ENCODE peak calls at places on chromosomes 4 and X, in six cellular contexts. V, K, X, E, H and Q are unnamed samples.

GRCh38 chr4:169810325-169811323 is 52.9 kb upstream of the HPF1 start:
- DNase-seq in V (peak; percentile 61), K (peak; percentile 69), X (peak; percentile 93), E (peak; percentile 69), H (peak; percentile 84), Q (peak; percentile 8)

GRCh38 chr4:115687356-115687755 is 573.9 kb upstream of the NDST4 start:
- DNase-seq in V (no peak), K (no peak), X (no peak), E (no peak), H (no peak), Q (no peak)

GRCh38 chrX:40006025-40007017 is 91.4 kb downstream of the BCOR start:
- DNase-seq in V (no peak), K (no peak), X (peak; percentile 71), E (no peak), H (no peak), Q (no peak)

GRCh38 chr4:113587640-113588275 is 173.8 kb downstream of the CAMK2D start:
- DNase-seq in V (no peak), K (no peak), X (no peak), E (no peak), H (no peak), Q (no peak)

GRCh38 chr4:186719925-186720694 is 3.5 kb downstream of the FAT1 start:
- DNase-seq in V (no peak), K (no peak), X (peak; percentile 85), E (peak; percentile 41), H (no peak), Q (no peak)

GRCh38 chrX:45710081-45710801 is 509.6 kb upstream of the DIPK2B start:
- DNase-seq in V (peak; percentile 5), K (no peak), X (no peak), E (no peak), H (peak; percentile 99), Q (peak; percentile 69)

GRCh38 chr4:167854881-167855280 is 237.5 kb upstream of the ANXA10 start:
- DNase-seq in V (no peak), K (no peak), X (no peak), E (no peak), H (no peak), Q (no peak)

GRCh38 chrX:131778269-131779218 is 234.7 kb downstream of the OR13H1 start:
- DNase-seq in V (peak; percentile 46), K (no peak), X (no peak), E (no peak), H (no peak), Q (peak; percentile 82)

GRCh38 chr4:121108557-121108956 is 36.2 kb upstream of the NDNF start:
- DNase-seq in V (no peak), K (no peak), X (no peak), E (no peak), H (no peak), Q (no peak)

GRCh38 chrX:36983831-36984230 is 24.3 kb upstream of the FAM47C start:
- DNase-seq in V (no peak), K (no peak), X (no peak), E (no peak), H (no peak), Q (no peak)

GRCh38 chr4:119237201-119237600 is 24.7 kb downstream of the USP53 start:
- DNase-seq in V (no peak), K (no peak), X (no peak), E (no peak), H (no peak), Q (no peak)

GRCh38 chr4:120317713-120318112 is 251.1 kb upstream of the MAD2L1 start:
- DNase-seq in V (no peak), K (no peak), X (no peak), E (no peak), H (no peak), Q (no peak)

GRCh38 chrX:123884809-123885408 is 25.1 kb downstream of the XIAP start:
- DNase-seq in V (peak; percentile 36), K (peak; percentile 31), X (peak; percentile 54), E (peak; percentile 26), H (no peak), Q (no peak)

GRCh38 chrX:63363788-63364187 is 12.7 kb upstream of the SPIN4 start:
- DNase-seq in V (no peak), K (no peak), X (no peak), E (no peak), H (no peak), Q (no peak)

GRCh38 chr4:140071806-140072205 is 82.2 kb downstream of the MAML3 start:
- DNase-seq in V (no peak), K (no peak), X (no peak), E (no peak), H (no peak), Q (peak; percentile 35)

GRCh38 chrX:44914532-44915198 is 41.7 kb downstream of the KDM6A start:
- DNase-seq in V (no peak), K (no peak), X (no peak), E (no peak), H (no peak), Q (no peak)

GRCh38 chrX:18874560-18875255 is 109.2 kb downstream of the PHKA2 start:
- DNase-seq in V (no peak), K (no peak), X (no peak), E (no peak), H (no peak), Q (no peak)

GRCh38 chr4:78075986-78076385 is 18.9 kb downstream of the FRAS1 start:
- DNase-seq in V (no peak), K (no peak), X (no peak), E (no peak), H (no peak), Q (no peak)

GRCh38 chr4:31022702-31023101 is 302.5 kb downstream of the PCDH7 start:
- DNase-seq in V (no peak), K (no peak), X (no peak), E (no peak), H (no peak), Q (no peak)

GRCh38 chr4:32135642-32136041 is 1415.5 kb downstream of the PCDH7 start:
- DNase-seq in V (no peak), K (no peak), X (no peak), E (no peak), H (no peak), Q (no peak)

GRCh38 chrX:120213438-120214265 is 37.0 kb upstream of the ZBTB33 start:
- DNase-seq in V (peak; percentile 55), K (peak; percentile 35), X (peak; percentile 76), E (peak; percentile 46), H (peak; percentile 31), Q (peak; percentile 36)
- TF ChIP-seq REST in V (peak; percentile 41), K (no peak), X (no peak), E (no peak), H (no peak), Q (peak; percentile 66)

GRCh38 chrX:10939384-10939783 is 171.7 kb upstream of the HCCS start:
- DNase-seq in V (peak; percentile 0), K (peak; percentile 64), X (no peak), E (no peak), H (no peak), Q (no peak)
- TF ChIP-seq REST in V (no peak), K (no peak), X (no peak), E (no peak), H (no peak), Q (no peak)

GRCh38 chrX:26037367-26037766 is 100.8 kb upstream of the MAGEB18 start:
- DNase-seq in V (no peak), K (no peak), X (no peak), E (no peak), H (no peak), Q (no peak)

GRCh38 chrX:26032141-26032917 is 105.8 kb upstream of the MAGEB18 start:
- DNase-seq in V (no peak), K (no peak), X (no peak), E (no peak), H (no peak), Q (no peak)
- TF ChIP-seq REST in V (no peak), K (no peak), X (no peak), E (no peak), H (no peak), Q (no peak)

GRCh38 chrX:54178100-54178940 is 4.7 kb downstream of the FAM120C start:
- DNase-seq in V (peak; percentile 36), K (peak; percentile 12), X (no peak), E (no peak), H (no peak), Q (no peak)

GRCh38 chrX:54180403-54180802 is 2.7 kb downstream of the FAM120C start:
- DNase-seq in V (no peak), K (no peak), X (no peak), E (no peak), H (no peak), Q (no peak)

GRCh38 chrX:54182864-54183613 is at the start of gene FAM120C:
- DNase-seq in V (peak; percentile 75), K (peak; percentile 51), X (peak; percentile 73), E (peak; percentile 82), H (peak; percentile 56), Q (peak; percentile 40)

GRCh38 chrX:54182194-54182863 is 725 bp downstream of the FAM120C start:
- DNase-seq in V (peak; percentile 58), K (peak; percentile 18), X (peak; percentile 40), E (peak; percentile 23), H (peak; percentile 27), Q (no peak)

DNA sequence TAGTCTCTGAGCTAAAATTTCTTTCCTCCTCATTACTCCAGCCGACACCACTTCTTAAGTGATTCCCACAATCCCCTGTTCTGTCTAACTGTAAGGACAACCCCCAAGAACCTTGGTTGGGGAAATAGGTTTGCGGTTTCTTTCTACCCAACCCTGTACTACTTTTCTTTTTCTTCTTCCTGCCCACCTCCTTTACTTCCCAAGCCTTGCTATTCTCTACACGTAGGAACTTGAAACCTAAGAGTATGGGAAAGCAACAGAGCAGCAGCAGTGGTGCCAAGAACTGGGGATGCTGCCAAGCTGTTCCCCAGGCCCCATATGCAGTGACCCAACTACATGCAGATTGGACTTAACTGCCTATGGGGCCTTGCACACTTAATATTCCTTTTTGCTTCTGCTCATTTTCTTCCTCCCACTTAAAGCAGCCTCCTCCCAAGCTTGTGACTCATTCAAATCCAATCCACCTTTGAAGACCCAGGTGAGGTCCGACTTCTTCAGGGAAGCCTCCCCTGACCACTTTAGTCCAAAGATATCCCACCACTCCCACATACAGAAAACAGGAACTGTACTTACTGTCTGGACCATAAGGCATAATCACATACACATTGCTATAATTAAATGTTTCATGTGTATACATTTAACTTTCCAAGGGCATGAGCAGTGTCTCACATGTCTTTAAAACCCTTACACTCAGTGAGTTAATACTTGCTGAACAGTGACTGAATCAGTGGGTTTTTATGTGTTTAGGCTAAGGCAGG is 1.7 kb downstream of the FAM120C start:
- DNase-seq in V (no peak), K (no peak), X (no peak), E (no peak), H (no peak), Q (no peak)
- TF ChIP-seq REST in V (no peak), K (no peak), X (no peak), E (no peak), H (no peak), Q (no peak)

GRCh38 chr4:25861951-25862410 is 807 bp downstream of the SEL1L3 start:
- DNase-seq in V (peak; percentile 16), K (no peak), X (peak; percentile 64), E (no peak), H (no peak), Q (no peak)
- TF ChIP-seq REST in V (no peak), K (no peak), X (no peak), E (no peak), H (no peak), Q (no peak)